ENCODE peak calls at places on chromosome 20, in ten cellular contexts. E, U, W, Z, M, P, K, R, V and O are unnamed samples.

GRCh38 chr20:61749406-61750075 is 316.1 kb downstream of the TAF4 start:
- DNase-seq in E (no peak), V (no peak), R (no peak), M (no peak), K (no peak), U (no peak), Z (no peak), P (no peak), W (no peak), O (no peak)

GRCh38 chr20:36645998-36646397 is at the start of gene SLA2:
- DNase-seq in P (no peak), Z (peak; percentile 70), R (no peak), M (peak; percentile 29), W (no peak), K (no peak), V (no peak), E (no peak), U (no peak), O (no peak)

GRCh38 chr20:46334423-46334978 is 26.2 kb upstream of the CDH22 start:
- DNase-seq in E (no peak), M (no peak), U (no peak), P (no peak), K (no peak), V (no peak), Z (no peak), R (no peak), W (no peak), O (no peak)

GRCh38 chr20:44618318-44618731 is 33.2 kb downstream of the ADA start:
- DNase-seq in K (no peak), W (no peak), V (no peak), Z (peak; percentile 48), R (no peak), E (no peak), U (no peak), M (no peak), P (no peak), O (no peak)

GRCh38 chr20:33370296-33370695 is 31.0 kb downstream of the CDK5RAP1 start:
- DNase-seq in E (no peak), P (no peak), K (no peak), W (peak; percentile 29), M (peak; percentile 39), U (no peak), R (no peak), V (no peak), Z (peak; percentile 24), O (no peak)

GRCh38 chr20:38730167-38730988 is 6.1 kb downstream of the SLC32A1 start:
- DNase-seq in M (no peak), Z (peak; percentile 23), V (no peak), K (no peak), R (no peak), E (no peak), U (no peak), P (no peak), W (no peak), O (no peak)

GRCh38 chr20:3090565-3090964 is 6.0 kb upstream of the AVP start:
- DNase-seq in E (no peak), P (no peak), V (no peak), U (no peak), Z (peak; percentile 25), R (no peak), K (no peak), W (no peak), M (no peak), O (no peak)

GRCh38 chr20:17969884-17970409 is 1.1 kb downstream of the MGME1 start:
- DNase-seq in E (peak; percentile 34), R (no peak), K (no peak), W (peak; percentile 65), P (peak; percentile 70), V (no peak), Z (no peak), M (no peak), U (peak; percentile 36), O (no peak)

GRCh38 chr20:19047951-19048296 is 164.5 kb upstream of the SLC24A3 start:
- DNase-seq in Z (no peak), M (no peak), V (no peak), R (no peak), P (no peak), U (no peak), E (no peak), K (no peak), W (no peak), O (no peak)

GRCh38 chr20:35697696-35698297 is 1.4 kb downstream of the NFS1 start:
- DNase-seq in P (no peak), R (no peak), E (no peak), V (no peak), Z (peak; percentile 10), U (no peak), W (no peak), M (no peak), K (no peak), O (no peak)

GRCh38 chr20:23152308-23152892 is 66.3 kb upstream of the CD93 start:
- DNase-seq in V (no peak), P (peak; percentile 88), M (no peak), W (peak; percentile 86), R (no peak), Z (no peak), E (peak; percentile 88), K (no peak), U (peak; percentile 78), O (no peak)

GRCh38 chr20:1298166-1298565 is 30.8 kb downstream of the SDCBP2 start:
- DNase-seq in E (no peak), K (no peak), Z (no peak), W (no peak), M (no peak), P (no peak), V (no peak), R (no peak), U (no peak), O (no peak)

GRCh38 chr20:41249371-41249770 is 68.2 kb downstream of the ZHX3 start:
- DNase-seq in M (no peak), P (peak; percentile 87), V (no peak), R (peak; percentile 49), U (peak; percentile 94), W (peak; percentile 88), E (peak; percentile 83), Z (no peak), K (peak; percentile 22), O (no peak)

GRCh38 chr20:18632196-18632789 is 44.4 kb downstream of the DTD1 start:
- DNase-seq in E (peak; percentile 51), U (peak; percentile 74), Z (peak; percentile 48), M (peak; percentile 16), W (peak; percentile 70), V (peak; percentile 67), R (peak; percentile 51), K (peak; percentile 50), P (peak; percentile 59), O (peak; percentile 39)

GRCh38 chr20:19072988-19073387 is 139.5 kb upstream of the SLC24A3 start:
- DNase-seq in R (no peak), V (no peak), U (no peak), M (no peak), P (no peak), K (no peak), E (no peak), W (no peak), Z (no peak), O (no peak)

GRCh38 chr20:52959125-52959524 is 13.0 kb upstream of the TSHZ2 start:
- DNase-seq in M (no peak), U (no peak), P (no peak), E (no peak), V (peak; percentile 95), K (peak; percentile 63), Z (no peak), W (no peak), R (no peak), O (peak; percentile 62)

GRCh38 chr20:61727761-61728160 is 337.9 kb downstream of the TAF4 start:
- DNase-seq in R (no peak), K (no peak), M (no peak), P (no peak), Z (no peak), V (no peak), U (no peak), W (no peak), E (no peak), O (no peak)

GRCh38 chr20:38731738-38732113 is 7.4 kb downstream of the SLC32A1 start:
- DNase-seq in V (no peak), K (no peak), E (no peak), R (no peak), W (no peak), P (no peak), U (no peak), Z (no peak), M (no peak), O (no peak)

GRCh38 chr20:62548483-62548882 is 72.7 kb upstream of the GATA5 start:
- DNase-seq in P (no peak), Z (no peak), W (no peak), R (no peak), E (no peak), V (no peak), K (no peak), M (no peak), U (no peak), O (no peak)

GRCh38 chr20:57298457-57298856 is 31.1 kb upstream of the SPO11 start:
- DNase-seq in K (no peak), Z (no peak), P (no peak), R (no peak), M (no peak), W (no peak), E (no peak), V (no peak), U (no peak), O (no peak)

GRCh38 chr20:37407117-37407566 is 61.2 kb downstream of the SRC start:
- DNase-seq in K (no peak), W (peak; percentile 33), V (no peak), M (no peak), P (no peak), U (no peak), R (no peak), Z (no peak), E (no peak), O (no peak)

GRCh38 chr20:22382742-22383141 is 201.6 kb downstream of the FOXA2 start:
- DNase-seq in E (peak; percentile 10), Z (no peak), W (no peak), P (no peak), M (no peak), U (peak; percentile 32), R (no peak), K (no peak), V (no peak), O (no peak)